ENCODE peak calls at places on chromosome 1, in nine cellular contexts. A is CD8-positive, alpha-beta memory T cell; Q is astrocyte; Z is Karpas-422; U is cardiac muscle cell; C is CD4-positive, alpha-beta memory T cell; X is neural progenitor cell; Y is effector memory CD4-positive, alpha-beta T cell; H is Caco-2. R is an unnamed sample. For H3K4me1 and H3K36me3, the result is how much of the 10 kb centered on the place peaks cover.

GRCh38 chr1:66374148-66374547 is 159.8 kb upstream of the SGIP1 start:
- DNase-seq in A (no peak), Q (no peak), Z (no peak), U (peak), C (peak), X (no peak), Y (no peak), H (no peak), R (no peak)

GRCh38 chr1:246317291-246317690 is 189.8 kb downstream of the SMYD3 start:
- DNase-seq in A (no peak), Q (no peak), Z (no peak), U (no peak), C (no peak), X (no peak), Y (no peak), H (no peak), R (no peak)

GRCh38 chr1:112985123-112985522 is 29.1 kb upstream of the SLC16A1 start:
- DNase-seq in A (no peak), Q (no peak), Z (no peak), U (no peak), C (no peak), X (no peak), Y (no peak), H (no peak), R (no peak)

GRCh38 chr1:99146129-99146848 is 118.0 kb upstream of the PLPPR4 start:
- DNase-seq in A (no peak), Q (no peak), Z (no peak), U (no peak), C (no peak), X (no peak), Y (no peak), H (no peak), R (no peak)

GRCh38 chr1:65955071-65955470 is 162.4 kb downstream of the PDE4B start:
- DNase-seq in A (no peak), Q (no peak), Z (no peak), U (no peak), C (no peak), X (peak), Y (no peak), H (no peak), R (no peak)

GRCh38 chr1:94753171-94753972 is 66.8 kb upstream of the SLC44A3 start:
- DNase-seq in A (no peak), Q (no peak), Z (no peak), U (peak), C (no peak), X (no peak), Y (no peak), H (no peak), R (no peak)

GRCh38 chr1:110212165-110213142 is 2.3 kb downstream of the KCNC4 start:
- DNase-seq in A (no peak), Q (no peak), Z (no peak), U (peak), C (no peak), X (peak), Y (no peak), H (no peak), R (peak)

GRCh38 chr1:160315359-160315758 is 27.7 kb downstream of the COPA start:
- DNase-seq in A (no peak), Q (no peak), Z (no peak), U (no peak), C (no peak), X (no peak), Y (no peak), H (no peak), R (no peak)

GRCh38 chr1:33294071-33295010 is 26.6 kb downstream of the A3GALT2 start:
- DNase-seq in A (no peak), Q (no peak), Z (no peak), U (no peak), C (no peak), X (no peak), Y (no peak), H (no peak), R (no peak)

GRCh38 chr1:94983343-94983742 is 56.4 kb upstream of the CNN3 start:
- DNase-seq in A (no peak), Q (peak), Z (no peak), U (peak), C (no peak), X (no peak), Y (no peak), H (no peak), R (no peak)

GRCh38 chr1:198530964-198531363 is 9.5 kb downstream of the ATP6V1G3 start:
- DNase-seq in A (no peak), Q (no peak), Z (no peak), U (no peak), C (no peak), X (peak), Y (no peak), H (no peak), R (no peak)

GRCh38 chr1:16938351-16939321 is 16.9 kb downstream of the CROCC start:
- DNase-seq in A (no peak), Q (no peak), Z (no peak), U (peak), C (no peak), X (peak), Y (no peak), H (no peak), R (no peak)

GRCh38 chr1:185074307-185074706 is 28.9 kb downstream of the RNF2 start:
- DNase-seq in A (no peak), Q (peak), Z (no peak), U (peak), C (no peak), X (no peak), Y (no peak), H (no peak), R (no peak)

GRCh38 chr1:81314497-81314896 is 486.2 kb upstream of the ADGRL2 start:
- DNase-seq in A (no peak), Q (no peak), Z (no peak), U (peak), C (no peak), X (no peak), Y (no peak), H (no peak), R (no peak)

GRCh38 chr1:99758073-99758511 is 8.3 kb downstream of the FRRS1 start:
- DNase-seq in A (no peak), Q (no peak), Z (no peak), U (no peak), C (no peak), X (no peak), Y (no peak), H (no peak), R (no peak)

GRCh38 chr1:58249729-58250586 is 296.6 kb downstream of the OMA1 start:
- DNase-seq in A (no peak), Q (peak), Z (no peak), U (peak), C (no peak), X (peak), Y (no peak), H (peak), R (peak)

GRCh38 chr1:237799762-237800474 is 90.8 kb downstream of the ZP4 start:
- DNase-seq in A (peak), Q (no peak), Z (peak), U (peak), C (peak), X (peak), Y (no peak), H (peak), R (peak)

GRCh38 chr1:45785583-45785982 is 17.8 kb upstream of the MAST2 start:
- DNase-seq in A (peak), Q (no peak), Z (no peak), U (no peak), C (peak), X (no peak), Y (peak), H (no peak), R (no peak)

DNA sequence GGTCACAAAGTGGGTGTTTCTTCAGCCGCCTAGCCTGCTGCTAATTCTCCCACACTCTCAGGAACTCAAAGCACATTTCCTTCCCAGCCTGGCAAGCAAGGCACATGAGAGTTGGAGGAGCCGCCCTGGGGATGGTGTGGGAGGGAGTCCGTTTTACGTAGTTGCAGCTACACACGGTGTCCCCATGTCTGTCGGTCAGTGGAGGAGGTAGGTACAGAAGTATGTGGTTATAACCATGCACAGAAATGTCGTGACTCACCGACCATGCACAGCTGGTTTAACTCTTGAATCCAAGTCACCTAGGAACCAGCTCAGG is 46.7 kb downstream of the SAMD13 start:
- DNase-seq in A (no peak), Q (peak), Z (no peak), U (peak), C (no peak), X (no peak), Y (no peak), H (no peak), R (no peak)
- H3K4me1 ChIP-seq in A (under half), Q (under half), Z (under half), U (under half), C (under half), X (under half), Y (under half), H (under half), R (under half)

DNA sequence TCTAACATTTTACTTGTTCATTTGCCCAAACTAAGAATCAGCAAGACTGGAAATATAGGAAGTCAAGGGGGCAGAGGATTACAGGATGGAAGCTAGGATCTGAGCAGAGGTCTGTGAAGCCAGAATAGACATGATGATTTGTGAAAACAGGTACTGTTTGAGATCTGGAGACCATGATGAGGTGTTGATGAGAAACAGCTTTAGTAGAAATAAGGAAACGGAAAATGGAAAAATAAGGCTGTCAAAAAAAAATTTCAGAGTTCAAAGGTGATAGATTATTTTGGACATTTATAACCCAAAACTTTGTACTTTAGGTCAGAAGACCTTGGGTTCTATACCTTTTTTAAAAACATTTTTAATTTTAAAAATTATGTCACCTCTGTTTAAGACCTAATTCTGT is 45.0 kb downstream of the GIPC2 start:
- DNase-seq in A (no peak), Q (no peak), Z (no peak), U (no peak), C (no peak), X (no peak), Y (no peak), H (no peak), R (no peak)
- H3K36me3 ChIP-seq in A (under half), Q (under half), Z (under half), U (under half), C (under half), X (under half), Y (under half), H (under half), R (under half)

GRCh38 chr1:201295861-201296260 is 12.6 kb downstream of the PKP1 start:
- DNase-seq in A (no peak), Q (peak), Z (no peak), U (peak), C (no peak), X (no peak), Y (no peak), H (no peak), R (no peak)
- H3K4me3 ChIP-seq in A (no peak), Q (no peak), Z (no peak), U (no peak), C (no peak), X (no peak), Y (no peak), H (no peak), R (no peak)

DNA sequence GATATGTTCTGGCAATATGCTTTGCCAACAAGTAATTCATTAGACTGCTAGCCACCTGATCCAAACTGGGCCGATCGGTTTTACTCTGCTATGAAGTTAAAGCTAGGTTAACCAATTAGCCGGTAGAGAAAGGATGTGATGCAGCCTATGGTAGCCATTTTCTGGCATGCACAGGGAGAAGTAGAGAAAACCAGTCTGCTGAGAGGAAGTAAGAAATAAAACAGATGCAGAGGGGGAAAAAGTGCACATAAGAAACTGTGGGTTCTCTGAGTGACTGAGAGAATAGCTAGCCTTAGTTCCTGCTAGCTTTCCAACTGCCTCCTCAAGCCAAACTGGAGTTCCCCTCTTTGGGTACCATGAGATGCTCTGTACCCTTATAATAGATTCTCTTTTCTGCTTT is 52.8 kb downstream of the ARID4B start:
- DNase-seq in A (no peak), Q (no peak), Z (peak), U (no peak), C (no peak), X (no peak), Y (no peak), H (no peak), R (no peak)
- H3K4me1 ChIP-seq in A (half or more), Q (under half), Z (half or more), U (under half), C (half or more), X (under half), Y (under half), H (under half), R (under half)

GRCh38 chr1:35748326-35748725 is 21.5 kb downstream of the CLSPN start:
- DNase-seq in A (no peak), Q (no peak), Z (no peak), U (no peak), C (no peak), X (no peak), Y (no peak), H (no peak), R (no peak)

GRCh38 chr1:35745124-35745730 is 24.6 kb downstream of the CLSPN start:
- DNase-seq in A (no peak), Q (no peak), Z (no peak), U (no peak), C (no peak), X (no peak), Y (no peak), H (no peak), R (no peak)
- H3K36me3 ChIP-seq in A (under half), Q (under half), Z (under half), U (under half), C (under half), X (under half), Y (under half), H (under half), R (under half)

GRCh38 chr1:203325418-203326091 is 20.2 kb downstream of the BTG2 start:
- DNase-seq in A (no peak), Q (no peak), Z (peak), U (no peak), C (no peak), X (peak), Y (no peak), H (no peak), R (no peak)

GRCh38 chr1:203323587-203323986 is 18.3 kb downstream of the BTG2 start:
- DNase-seq in A (no peak), Q (no peak), Z (no peak), U (no peak), C (no peak), X (no peak), Y (no peak), H (no peak), R (no peak)

GRCh38 chr1:203325004-203325417 is 19.7 kb downstream of the BTG2 start:
- DNase-seq in A (peak), Q (peak), Z (peak), U (no peak), C (peak), X (peak), Y (peak), H (no peak), R (peak)

GRCh38 chr1:203322480-203323179 is 17.3 kb downstream of the BTG2 start:
- DNase-seq in A (no peak), Q (no peak), Z (no peak), U (peak), C (no peak), X (no peak), Y (no peak), H (no peak), R (no peak)

DNA sequence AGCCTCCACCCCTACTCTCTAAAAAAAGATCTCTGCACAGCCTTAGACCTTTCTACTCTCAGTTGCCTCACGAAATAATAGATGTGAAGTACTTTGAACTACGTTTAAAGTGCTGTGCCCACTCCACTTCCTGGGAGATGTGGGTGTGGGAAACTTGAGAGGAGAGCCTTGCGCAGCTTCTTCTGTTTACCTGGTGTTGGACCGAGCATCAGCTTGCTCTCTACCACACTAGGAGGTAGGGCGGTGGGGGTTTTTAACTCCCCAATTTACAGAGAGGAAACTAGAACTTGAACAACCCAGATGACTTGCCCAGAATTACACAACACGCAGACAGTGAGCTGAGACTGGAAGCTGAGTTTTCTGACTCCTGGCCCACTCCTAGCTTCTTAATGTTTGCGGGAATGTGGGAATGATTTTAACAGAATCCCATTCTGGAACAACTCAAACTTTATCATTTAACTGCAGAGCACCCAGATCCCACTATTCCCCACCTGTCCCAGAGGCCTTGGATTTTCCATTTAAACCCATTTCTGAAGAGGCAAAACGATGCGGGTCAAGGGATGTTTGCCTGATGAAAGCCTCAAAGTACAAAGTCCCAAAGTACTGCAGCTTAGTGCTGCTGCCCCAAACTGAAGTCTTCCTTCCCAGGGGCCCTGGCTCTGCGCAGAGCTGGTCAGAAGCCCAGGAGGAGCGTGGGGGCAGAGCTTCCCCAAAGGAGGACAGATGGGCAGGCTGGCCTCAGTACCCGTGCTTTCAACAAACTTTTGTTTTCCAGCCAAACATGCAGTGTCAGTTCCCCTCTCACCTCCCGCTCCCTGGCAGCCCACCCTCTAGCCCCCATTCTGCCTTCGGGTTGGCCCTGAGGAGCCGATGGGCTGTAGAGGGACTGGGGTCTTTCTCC is 19.0 kb downstream of the BTG2 start:
- DNase-seq in A (no peak), Q (no peak), Z (peak), U (peak), C (peak), X (peak), Y (peak), H (no peak), R (peak)
- H3K4me3 ChIP-seq in A (peak), Q (no peak), Z (peak), U (no peak), C (peak), X (no peak), Y (peak), H (no peak), R (peak)

GRCh38 chr1:1892079-1892762 is 1.3 kb upstream of the GNB1 start:
- DNase-seq in A (no peak), Q (no peak), Z (no peak), U (no peak), C (no peak), X (no peak), Y (no peak), H (no peak), R (no peak)

GRCh38 chr1:1893291-1893985 is 2.6 kb upstream of the GNB1 start:
- DNase-seq in A (no peak), Q (no peak), Z (no peak), U (no peak), C (no peak), X (no peak), Y (no peak), H (no peak), R (no peak)

GRCh38 chr1:1891349-1892078 is 627 bp upstream of the GNB1 start:
- DNase-seq in A (peak), Q (no peak), Z (peak), U (peak), C (peak), X (peak), Y (peak), H (peak), R (peak)

GRCh38 chr1:1893997-1894353 is 3.1 kb upstream of the GNB1 start:
- DNase-seq in A (no peak), Q (no peak), Z (no peak), U (no peak), C (no peak), X (no peak), Y (no peak), H (no peak), R (no peak)

GRCh38 chr1:1892763-1893120 is 1.9 kb upstream of the GNB1 start:
- DNase-seq in A (no peak), Q (no peak), Z (no peak), U (no peak), C (no peak), X (peak), Y (no peak), H (no peak), R (no peak)
- H3K4me1 ChIP-seq in A (under half), Q (under half), Z (half or more), U (under half), C (under half), X (under half), Y (under half), H (half or more), R (under half)